ENCODE peak calls at places on chromosomes 1 and 21, in five cellular contexts. V is endothelial cell of umbilical vein, A is HepG2, C is K562, Y is H1. E is an unnamed sample.
A peak's percentile ranks its signal among the peaks of the same experiment; 100 is the strongest.

GRCh38 chr1:84913025-84913892 is 20.3 kb upstream of the LPAR3 start:
- DNase-seq in Y (no peak), A (no peak), C (no peak), V (no peak), E (no peak)

GRCh38 chr1:205313681-205314308 is 7.8 kb downstream of the NUAK2 start:
- DNase-seq in C (no peak), A (no peak), V (peak; percentile 67), Y (peak; percentile 88), E (peak; percentile 76)

GRCh38 chr21:36396314-36396713 is 11.1 kb downstream of the CHAF1B start:
- DNase-seq in A (no peak), V (no peak), C (no peak), Y (no peak), E (no peak)

GRCh38 chr1:15701784-15702183 is 17.7 kb downstream of the PLEKHM2 start:
- DNase-seq in V (no peak), Y (no peak), C (no peak), A (no peak), E (no peak)

GRCh38 chr1:221908573-221908972 is 166.7 kb upstream of the DUSP10 start:
- DNase-seq in C (no peak), A (no peak), Y (no peak), V (no peak), E (no peak)

GRCh38 chr1:22689505-22689904 is 21.1 kb upstream of the EPHB2 start:
- DNase-seq in C (no peak), V (no peak), A (peak; percentile 42), Y (no peak), E (peak; percentile 49)

GRCh38 chr1:25544819-25545218 is 1.4 kb downstream of the LDLRAP1 start:
- DNase-seq in A (no peak), V (no peak), Y (no peak), C (no peak), E (no peak)

GRCh38 chr1:69861641-69862040 is 293.9 kb downstream of the LRRC7 start:
- DNase-seq in C (no peak), Y (no peak), A (no peak), V (no peak), E (no peak)

GRCh38 chr21:46569071-46569470 is 35.8 kb downstream of the S100B start:
- DNase-seq in A (no peak), Y (no peak), V (no peak), C (no peak), E (no peak)

GRCh38 chr1:211126622-211127021 is 7.3 kb downstream of the KCNH1 start:
- DNase-seq in C (no peak), A (no peak), Y (no peak), V (no peak), E (no peak)

GRCh38 chr1:159938221-159938852 is 7.1 kb downstream of the IGSF9 start:
- DNase-seq in A (no peak), V (no peak), Y (no peak), C (no peak), E (no peak)
- TF ChIP-seq JUN in A (no peak), V (no peak), Y (no peak), C (no peak), E (no peak)

DNA sequence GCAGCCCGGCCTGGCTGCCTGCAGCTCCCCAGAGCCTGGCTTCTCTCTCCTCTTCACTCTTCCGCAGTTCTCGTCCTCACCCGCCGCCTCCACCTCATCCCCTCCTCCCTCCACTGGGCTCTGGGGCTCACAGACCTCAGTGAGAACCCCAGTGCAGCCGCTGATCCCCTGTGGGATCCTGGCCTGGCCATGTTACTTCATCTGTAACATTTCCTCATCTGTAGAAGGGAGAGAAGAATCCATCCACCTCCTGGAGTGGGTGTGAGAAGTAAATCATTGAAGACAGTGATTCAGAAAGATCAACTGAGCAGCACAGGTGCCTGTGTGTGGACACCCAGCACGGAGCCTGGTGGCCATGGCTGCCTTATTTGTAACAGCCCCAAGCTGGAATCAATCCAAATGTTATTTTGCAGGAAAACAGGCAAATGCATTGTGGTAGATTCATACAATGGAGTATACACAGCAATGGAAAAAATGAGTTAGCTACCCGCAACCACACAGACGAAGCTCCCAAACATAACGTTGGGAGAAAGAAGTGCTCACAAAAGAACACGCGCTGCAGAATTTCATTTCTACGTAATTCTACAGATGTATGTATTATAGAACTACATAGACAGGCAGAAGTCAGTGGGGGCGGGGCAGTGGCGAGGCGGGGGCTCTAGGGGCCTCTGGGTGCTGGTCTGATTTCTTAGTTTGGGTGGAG is 8.7 kb downstream of the LAPTM5 start:
- DNase-seq in V (peak; percentile 65), A (no peak), C (no peak), Y (no peak), E (no peak)
- H3K27ac ChIP-seq in V (no peak overlapping the region), A (no peak overlapping the region), C (no peak overlapping the region), Y (no peak overlapping the region), E (peak overlapping the region; percentile 61)

DNA sequence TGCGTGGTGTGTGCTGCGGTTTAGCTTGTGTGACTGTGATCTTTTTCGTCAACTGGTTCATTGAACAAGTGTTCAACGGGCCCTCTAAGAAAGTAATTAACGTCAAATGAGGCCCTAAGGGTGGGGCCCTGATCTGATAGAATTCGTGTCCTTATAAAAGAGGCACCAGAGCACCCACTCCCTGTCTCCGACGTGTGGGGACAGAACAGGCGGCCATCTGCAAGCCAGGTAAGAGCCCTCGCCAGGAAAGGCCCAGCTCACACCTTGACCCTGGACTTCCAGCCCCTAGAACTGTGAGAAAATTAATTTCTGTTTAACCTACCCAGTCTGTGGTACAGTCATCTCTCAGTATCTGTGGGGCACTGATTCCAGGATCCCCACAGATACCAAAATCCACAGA is 20.4 kb upstream of the SAMD11 start:
- DNase-seq in C (no peak), V (no peak), A (no peak), Y (no peak), E (no peak)
- TF ChIP-seq JUN in C (no peak), V (no peak), A (no peak), Y (no peak), E (no peak)

GRCh38 chr1:59445040-59445439 is 148.1 kb downstream of the FGGY start:
- DNase-seq in Y (no peak), V (no peak), C (no peak), A (no peak), E (no peak)
- H3K27ac ChIP-seq in Y (no peak overlapping the region), V (no peak overlapping the region), C (no peak overlapping the region), A (no peak overlapping the region), E (no peak overlapping the region)

GRCh38 chr21:34850166-34850695 is 181.4 kb downstream of the CLIC6 start:
- DNase-seq in A (no peak), Y (no peak), C (no peak), V (no peak), E (no peak)

GRCh38 chr21:34846601-34847112 is 177.9 kb downstream of the CLIC6 start:
- DNase-seq in C (no peak), Y (no peak), A (no peak), V (no peak), E (peak; percentile 18)

GRCh38 chr21:34857122-34857713 is 188.4 kb downstream of the CLIC6 start:
- DNase-seq in V (peak; percentile 35), A (no peak), Y (no peak), C (no peak), E (no peak)

GRCh38 chr21:34857874-34858273 is 189.1 kb downstream of the CLIC6 start:
- DNase-seq in A (no peak), C (no peak), Y (no peak), V (no peak), E (no peak)

GRCh38 chr21:34852438-34852837 is 183.6 kb downstream of the CLIC6 start:
- DNase-seq in V (no peak), C (no peak), A (no peak), Y (no peak), E (no peak)
- TF ChIP-seq JUN in V (no peak), C (no peak), A (no peak), Y (no peak), E (no peak)

DNA sequence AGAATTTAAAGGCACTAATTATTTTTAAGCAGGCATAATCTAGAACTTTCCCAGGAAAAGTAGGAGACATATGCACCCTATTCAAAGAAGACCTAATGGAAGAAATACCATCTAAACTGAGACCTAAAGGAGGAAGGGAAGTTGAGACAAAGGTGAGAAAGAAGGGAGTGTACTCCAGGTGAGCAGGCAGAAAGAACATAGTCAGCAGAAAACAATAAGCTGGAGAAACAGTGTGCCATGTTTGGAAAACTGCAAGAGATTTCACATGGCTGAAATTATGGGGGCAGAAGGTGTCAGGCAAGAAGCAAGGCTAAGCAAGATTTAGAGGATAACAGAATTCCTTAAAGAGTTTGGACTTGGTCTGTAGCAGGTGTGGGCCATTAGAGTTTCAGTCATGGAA is 167.0 kb upstream of the USP25 start:
- DNase-seq in A (no peak), V (no peak), C (no peak), Y (no peak), E (no peak)
- H3K27ac ChIP-seq in A (no peak overlapping the region), V (no peak overlapping the region), C (no peak overlapping the region), Y (no peak overlapping the region), E (no peak overlapping the region)

DNA sequence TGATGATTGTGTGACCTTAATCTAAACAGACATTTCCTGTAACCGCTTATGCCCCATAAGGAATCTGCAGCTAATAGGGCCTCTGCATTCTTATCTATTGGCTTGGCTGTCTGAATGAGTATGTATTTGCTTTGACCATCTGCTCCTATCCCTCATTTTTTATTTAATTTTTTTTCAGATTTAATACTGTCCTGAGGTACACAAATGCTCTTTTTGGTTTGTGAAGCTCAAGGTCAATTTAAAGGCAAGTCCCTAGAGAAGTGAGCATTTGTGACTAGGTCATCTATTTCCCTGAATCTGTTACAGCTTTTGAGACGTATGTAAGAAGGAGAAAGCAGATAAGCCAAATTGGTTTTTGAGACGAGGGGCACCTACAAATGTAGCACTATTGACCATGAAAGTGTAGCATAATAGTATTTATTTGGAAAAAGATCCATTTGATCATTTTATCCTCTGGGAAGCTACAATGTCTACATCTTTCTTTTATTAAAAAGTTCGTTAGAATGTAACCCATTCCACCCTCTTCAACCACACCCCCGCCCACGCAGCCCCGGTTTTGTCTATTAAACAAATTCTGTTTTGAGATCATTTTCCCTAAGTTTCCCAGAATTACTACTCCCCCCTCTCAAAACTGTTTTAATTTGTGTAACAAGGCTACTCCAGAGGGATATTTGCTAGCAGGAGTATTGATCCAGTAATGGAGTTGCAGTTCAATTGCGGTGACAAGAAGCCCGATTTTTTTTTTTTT is 69.3 kb upstream of the HSPA13 start:
- DNase-seq in C (peak; percentile 38), A (no peak), V (no peak), Y (no peak), E (no peak)
- TF ChIP-seq JUN in C (no peak), A (no peak), V (no peak), Y (no peak), E (no peak)

DNA sequence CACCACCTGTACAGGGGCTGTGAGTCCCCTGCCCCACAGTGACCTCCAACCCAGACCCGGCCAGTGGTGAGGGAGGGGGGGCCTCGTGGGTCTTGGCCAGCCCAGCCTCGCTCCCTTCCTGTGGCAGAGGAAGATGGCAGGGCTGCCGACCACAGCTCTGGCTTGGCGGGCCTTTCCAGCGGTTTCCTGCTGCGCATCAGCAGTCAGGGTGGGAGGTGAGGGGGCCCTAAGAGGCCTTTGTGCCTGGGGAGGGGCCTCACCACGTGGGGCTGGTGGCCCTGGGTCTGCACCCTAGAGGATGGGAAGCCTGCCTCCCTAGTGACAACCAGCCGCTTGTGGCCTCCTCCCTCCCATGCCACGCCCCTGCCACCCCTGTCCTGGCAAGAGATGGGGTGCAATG is 72.6 kb upstream of the ARHGEF16 start:
- DNase-seq in V (no peak), C (no peak), Y (no peak), A (no peak), E (no peak)
- H3K27ac ChIP-seq in V (no peak overlapping the region), C (no peak overlapping the region), Y (no peak overlapping the region), A (no peak overlapping the region), E (no peak overlapping the region)

GRCh38 chr21:29342394-29342957 is 43.8 kb downstream of the BACH1 start:
- DNase-seq in Y (no peak), V (peak; percentile 91), A (no peak), C (no peak), E (peak; percentile 11)
- TF ChIP-seq JUN in Y (no peak), V (peak; percentile 73), A (no peak), C (no peak), E (no peak)